ENCODE peak calls at places on chromosomes 7 and 10, in eight cellular contexts. One of them, this sample, is unnamed. For H3K4me1, the result is how much of the 10 kb centered on the place peaks cover.

GRCh38 chr10:122551450-122551849 is 9.1 kb upstream of the DMBT1 start:
- DNase-seq in stomach: no peak
- DNase-seq in A549: no peak
- DNase-seq in suprapubic skin: no peak
- DNase-seq in CD8-positive, alpha-beta T cell: peak
- DNase-seq in fibroblast of lung: no peak
- DNase-seq in adrenal gland: no peak
- DNase-seq in lower lobe of right lung: no peak
- DNase-seq in this sample: no peak

GRCh38 chr10:131239926-131240325 is 71.6 kb downstream of the TCERG1L start:
- DNase-seq in CD8-positive, alpha-beta T cell: no peak
- DNase-seq in A549: no peak
- DNase-seq in adrenal gland: no peak
- DNase-seq in fibroblast of lung: no peak
- DNase-seq in stomach: no peak
- DNase-seq in lower lobe of right lung: no peak
- DNase-seq in suprapubic skin: no peak
- DNase-seq in this sample: no peak

GRCh38 chr10:19154375-19154774 is 105.8 kb downstream of the MALRD1 start:
- DNase-seq in CD8-positive, alpha-beta T cell: no peak
- DNase-seq in A549: no peak
- DNase-seq in adrenal gland: no peak
- DNase-seq in fibroblast of lung: no peak
- DNase-seq in suprapubic skin: no peak
- DNase-seq in lower lobe of right lung: no peak
- DNase-seq in stomach: no peak
- DNase-seq in this sample: no peak

GRCh38 chr7:2572101-2572842 is 13.5 kb downstream of the IQCE start:
- DNase-seq in fibroblast of lung: peak
- DNase-seq in CD8-positive, alpha-beta T cell: no peak
- DNase-seq in stomach: peak
- DNase-seq in suprapubic skin: no peak
- DNase-seq in A549: no peak
- DNase-seq in lower lobe of right lung: no peak
- DNase-seq in adrenal gland: peak
- DNase-seq in this sample: no peak

GRCh38 chr10:12181065-12181775 is 14.5 kb downstream of the NUDT5 start:
- DNase-seq in lower lobe of right lung: peak
- DNase-seq in fibroblast of lung: peak
- DNase-seq in adrenal gland: no peak
- DNase-seq in suprapubic skin: no peak
- DNase-seq in A549: no peak
- DNase-seq in CD8-positive, alpha-beta T cell: peak
- DNase-seq in stomach: peak
- DNase-seq in this sample: peak

GRCh38 chr10:75398630-75399460 is 2.7 kb downstream of the ZNF503 start:
- DNase-seq in stomach: peak
- DNase-seq in adrenal gland: peak
- DNase-seq in suprapubic skin: no peak
- DNase-seq in lower lobe of right lung: peak
- DNase-seq in CD8-positive, alpha-beta T cell: no peak
- DNase-seq in fibroblast of lung: peak
- DNase-seq in A549: no peak
- DNase-seq in this sample: no peak

GRCh38 chr7:45196374-45196773 is 38.8 kb downstream of the RAMP3 start:
- DNase-seq in lower lobe of right lung: no peak
- DNase-seq in CD8-positive, alpha-beta T cell: no peak
- DNase-seq in adrenal gland: no peak
- DNase-seq in A549: no peak
- DNase-seq in fibroblast of lung: no peak
- DNase-seq in stomach: no peak
- DNase-seq in suprapubic skin: peak
- DNase-seq in this sample: no peak

GRCh38 chr10:23047201-23048050 is 48.0 kb upstream of the MSRB2 start:
- DNase-seq in stomach: no peak
- DNase-seq in fibroblast of lung: peak
- DNase-seq in A549: peak
- DNase-seq in CD8-positive, alpha-beta T cell: no peak
- DNase-seq in suprapubic skin: no peak
- DNase-seq in lower lobe of right lung: no peak
- DNase-seq in adrenal gland: no peak
- DNase-seq in this sample: no peak

GRCh38 chr7:13282377-13282980 is 595.0 kb downstream of the ARL4A start:
- DNase-seq in fibroblast of lung: peak
- DNase-seq in lower lobe of right lung: no peak
- DNase-seq in A549: peak
- DNase-seq in suprapubic skin: no peak
- DNase-seq in adrenal gland: no peak
- DNase-seq in stomach: no peak
- DNase-seq in CD8-positive, alpha-beta T cell: no peak
- DNase-seq in this sample: no peak

GRCh38 chr7:138267934-138268333 is 191.7 kb downstream of the AKR1D1 start:
- DNase-seq in A549: no peak
- DNase-seq in adrenal gland: no peak
- DNase-seq in suprapubic skin: no peak
- DNase-seq in fibroblast of lung: no peak
- DNase-seq in stomach: no peak
- DNase-seq in lower lobe of right lung: no peak
- DNase-seq in CD8-positive, alpha-beta T cell: no peak
- DNase-seq in this sample: no peak

GRCh38 chr7:72170489-72170888 is 241.6 kb downstream of the CALN1 start:
- DNase-seq in fibroblast of lung: no peak
- DNase-seq in adrenal gland: peak
- DNase-seq in lower lobe of right lung: no peak
- DNase-seq in stomach: no peak
- DNase-seq in A549: no peak
- DNase-seq in CD8-positive, alpha-beta T cell: no peak
- DNase-seq in suprapubic skin: no peak
- DNase-seq in this sample: no peak

GRCh38 chr10:75247797-75248196 is 12.0 kb upstream of the COMTD1 start:
- DNase-seq in A549: no peak
- DNase-seq in suprapubic skin: no peak
- DNase-seq in adrenal gland: no peak
- DNase-seq in lower lobe of right lung: no peak
- DNase-seq in stomach: peak
- DNase-seq in fibroblast of lung: no peak
- DNase-seq in CD8-positive, alpha-beta T cell: no peak
- DNase-seq in this sample: no peak

GRCh38 chr10:96613565-96613964 is 26.8 kb upstream of the TM9SF3 start:
- DNase-seq in suprapubic skin: no peak
- DNase-seq in adrenal gland: peak
- DNase-seq in fibroblast of lung: no peak
- DNase-seq in A549: no peak
- DNase-seq in CD8-positive, alpha-beta T cell: no peak
- DNase-seq in lower lobe of right lung: no peak
- DNase-seq in stomach: no peak
- DNase-seq in this sample: no peak

GRCh38 chr7:974172-974571 is 1.2 kb downstream of the COX19 start:
- DNase-seq in stomach: no peak
- DNase-seq in CD8-positive, alpha-beta T cell: no peak
- DNase-seq in lower lobe of right lung: no peak
- DNase-seq in suprapubic skin: no peak
- DNase-seq in A549: no peak
- DNase-seq in fibroblast of lung: no peak
- DNase-seq in adrenal gland: no peak
- DNase-seq in this sample: no peak

GRCh38 chr7:80883188-80884025 is 35.4 kb downstream of the SEMA3C start:
- DNase-seq in CD8-positive, alpha-beta T cell: no peak
- DNase-seq in stomach: no peak
- DNase-seq in fibroblast of lung: peak
- DNase-seq in suprapubic skin: no peak
- DNase-seq in adrenal gland: peak
- DNase-seq in A549: peak
- DNase-seq in lower lobe of right lung: no peak
- DNase-seq in this sample: peak

GRCh38 chr10:100184426-100185219 is 1.2 kb downstream of the ERLIN1 start:
- DNase-seq in adrenal gland: no peak
- DNase-seq in A549: peak
- DNase-seq in lower lobe of right lung: no peak
- DNase-seq in suprapubic skin: no peak
- DNase-seq in stomach: no peak
- DNase-seq in CD8-positive, alpha-beta T cell: no peak
- DNase-seq in fibroblast of lung: peak
- DNase-seq in this sample: peak

GRCh38 chr10:111076191-111076681 is 593 bp upstream of the ADRA2A start:
- DNase-seq in suprapubic skin: no peak
- DNase-seq in lower lobe of right lung: peak
- DNase-seq in A549: peak
- DNase-seq in CD8-positive, alpha-beta T cell: peak
- DNase-seq in fibroblast of lung: peak
- DNase-seq in adrenal gland: peak
- DNase-seq in stomach: peak
- DNase-seq in this sample: peak

GRCh38 chr10:5758927-5759326 is 54.3 kb downstream of the GDI2 start:
- DNase-seq in suprapubic skin: no peak
- DNase-seq in stomach: no peak
- DNase-seq in CD8-positive, alpha-beta T cell: no peak
- DNase-seq in adrenal gland: no peak
- DNase-seq in A549: no peak
- DNase-seq in fibroblast of lung: no peak
- DNase-seq in lower lobe of right lung: no peak
- DNase-seq in this sample: no peak

GRCh38 chr7:4169505-4169904 is 512.6 kb upstream of the FOXK1 start:
- DNase-seq in suprapubic skin: no peak
- DNase-seq in fibroblast of lung: peak
- DNase-seq in adrenal gland: no peak
- DNase-seq in CD8-positive, alpha-beta T cell: no peak
- DNase-seq in lower lobe of right lung: no peak
- DNase-seq in stomach: no peak
- DNase-seq in A549: no peak
- DNase-seq in this sample: no peak

GRCh38 chr7:134852626-134853025 is 73.2 kb downstream of the CALD1 start:
- DNase-seq in lower lobe of right lung: no peak
- DNase-seq in stomach: no peak
- DNase-seq in CD8-positive, alpha-beta T cell: no peak
- DNase-seq in A549: no peak
- DNase-seq in fibroblast of lung: no peak
- DNase-seq in adrenal gland: no peak
- DNase-seq in suprapubic skin: no peak
- DNase-seq in this sample: no peak

GRCh38 chr7:42831051-42831952 is 80.6 kb downstream of the C7orf25 start:
- DNase-seq in stomach: peak
- DNase-seq in suprapubic skin: no peak
- DNase-seq in adrenal gland: peak
- DNase-seq in lower lobe of right lung: peak
- DNase-seq in fibroblast of lung: peak
- DNase-seq in A549: peak
- DNase-seq in CD8-positive, alpha-beta T cell: no peak
- DNase-seq in this sample: no peak

DNA sequence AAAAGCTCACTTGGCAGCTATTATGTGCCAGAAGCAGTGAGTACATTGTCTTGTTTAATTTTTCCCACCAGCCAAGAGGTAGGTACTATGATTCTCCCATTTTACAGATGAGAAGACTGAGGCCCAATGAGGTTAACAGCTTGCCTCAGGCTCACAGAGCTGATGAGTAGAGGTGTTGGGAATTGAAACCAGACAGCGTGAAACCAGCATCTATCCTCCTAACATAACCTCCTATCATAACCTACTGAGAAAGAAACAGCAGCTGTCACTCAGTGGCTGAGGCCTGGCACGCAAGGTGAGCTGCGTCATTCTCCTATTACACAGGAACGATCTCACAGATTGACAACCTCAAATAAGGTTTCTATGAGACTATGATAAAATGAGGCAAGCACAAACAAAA is 6.2 kb downstream of the PYROXD2 start:
- DNase-seq in CD8-positive, alpha-beta T cell: no peak
- DNase-seq in suprapubic skin: no peak
- DNase-seq in adrenal gland: no peak
- DNase-seq in lower lobe of right lung: no peak
- DNase-seq in A549: no peak
- DNase-seq in stomach: no peak
- DNase-seq in fibroblast of lung: no peak
- DNase-seq in this sample: no peak
- H3K4me3 ChIP-seq in CD8-positive, alpha-beta T cell: no peak
- H3K4me3 ChIP-seq in suprapubic skin: no peak
- H3K4me3 ChIP-seq in adrenal gland: no peak
- H3K4me3 ChIP-seq in lower lobe of right lung: no peak
- H3K4me3 ChIP-seq in A549: no peak
- H3K4me3 ChIP-seq in stomach: no peak
- H3K4me3 ChIP-seq in fibroblast of lung: no peak
- H3K4me3 ChIP-seq in this sample: no peak

GRCh38 chr10:80470266-80470665 is 16.2 kb downstream of the TSPAN14 start:
- DNase-seq in fibroblast of lung: no peak
- DNase-seq in suprapubic skin: no peak
- DNase-seq in lower lobe of right lung: no peak
- DNase-seq in stomach: no peak
- DNase-seq in A549: no peak
- DNase-seq in CD8-positive, alpha-beta T cell: no peak
- DNase-seq in adrenal gland: no peak
- DNase-seq in this sample: no peak
- H3K4me1 ChIP-seq in fibroblast of lung: under half
- H3K4me1 ChIP-seq in suprapubic skin: half or more
- H3K4me1 ChIP-seq in lower lobe of right lung: half or more
- H3K4me1 ChIP-seq in stomach: half or more
- H3K4me1 ChIP-seq in A549: half or more
- H3K4me1 ChIP-seq in CD8-positive, alpha-beta T cell: half or more
- H3K4me1 ChIP-seq in adrenal gland: under half
- H3K4me1 ChIP-seq in this sample: under half

DNA sequence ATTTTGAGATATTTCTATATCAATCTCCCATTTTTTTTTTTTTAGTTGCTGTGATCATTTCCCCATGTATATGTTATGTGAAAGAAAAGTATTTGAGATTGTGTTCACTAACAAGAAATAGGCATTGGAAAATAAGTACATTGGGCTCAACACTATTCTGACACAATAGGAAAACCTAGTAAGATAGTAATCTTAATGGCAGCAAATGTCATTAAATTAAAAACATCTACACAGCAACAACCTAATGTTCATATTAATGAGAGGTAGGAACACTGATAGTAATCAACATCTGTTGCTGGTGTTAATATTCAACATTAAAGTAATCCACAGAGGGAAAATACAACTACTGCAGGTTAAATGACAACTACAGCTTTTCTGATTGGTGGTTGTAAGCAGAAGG is 1.5 kb upstream of the GTPBP10 start:
- DNase-seq in stomach: no peak
- DNase-seq in CD8-positive, alpha-beta T cell: no peak
- DNase-seq in lower lobe of right lung: no peak
- DNase-seq in A549: no peak
- DNase-seq in adrenal gland: no peak
- DNase-seq in suprapubic skin: no peak
- DNase-seq in fibroblast of lung: no peak
- DNase-seq in this sample: no peak
- H3K4me3 ChIP-seq in stomach: peak
- H3K4me3 ChIP-seq in CD8-positive, alpha-beta T cell: no peak
- H3K4me3 ChIP-seq in lower lobe of right lung: peak
- H3K4me3 ChIP-seq in A549: no peak
- H3K4me3 ChIP-seq in adrenal gland: no peak
- H3K4me3 ChIP-seq in suprapubic skin: no peak
- H3K4me3 ChIP-seq in fibroblast of lung: no peak
- H3K4me3 ChIP-seq in this sample: no peak

DNA sequence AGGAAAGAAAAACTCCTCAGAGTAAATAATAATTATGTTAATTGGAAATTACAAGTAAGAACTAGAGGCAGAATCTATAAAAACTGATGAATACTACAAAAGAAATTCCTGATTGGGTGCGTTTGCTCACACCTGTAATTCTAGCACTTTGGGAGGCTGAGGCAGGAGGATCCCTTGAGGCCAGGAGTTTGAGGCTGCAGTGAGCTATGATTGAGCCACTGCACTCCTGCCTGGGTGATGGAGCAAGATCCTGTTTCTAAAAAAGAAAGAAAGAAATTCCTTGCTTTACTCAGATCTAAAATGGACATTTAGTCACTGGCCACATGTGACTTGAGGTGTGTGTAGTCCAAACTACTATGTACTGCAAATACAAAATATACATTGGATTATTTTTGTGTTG is 42.0 kb downstream of the MCU start:
- DNase-seq in stomach: no peak
- DNase-seq in adrenal gland: no peak
- DNase-seq in fibroblast of lung: no peak
- DNase-seq in suprapubic skin: no peak
- DNase-seq in A549: no peak
- DNase-seq in CD8-positive, alpha-beta T cell: no peak
- DNase-seq in lower lobe of right lung: no peak
- DNase-seq in this sample: no peak
- H3K4me1 ChIP-seq in stomach: half or more
- H3K4me1 ChIP-seq in adrenal gland: under half
- H3K4me1 ChIP-seq in fibroblast of lung: under half
- H3K4me1 ChIP-seq in suprapubic skin: under half
- H3K4me1 ChIP-seq in A549: under half
- H3K4me1 ChIP-seq in CD8-positive, alpha-beta T cell: under half
- H3K4me1 ChIP-seq in lower lobe of right lung: under half
- H3K4me1 ChIP-seq in this sample: under half